ENCODE peak calls at places on chromosomes 1 and 21, in five cellular contexts. S, C, O, A and E are unnamed samples.

GRCh38 chr1:172930142-172930541 is 120.6 kb downstream of the TNFSF18 start:
- DNase-seq in A (no peak), C (no peak), O (no peak), S (no peak), E (no peak)

GRCh38 chr1:101781437-101781836 is 215.3 kb downstream of the OLFM3 start:
- DNase-seq in A (peak; percentile 3), S (no peak), C (peak; percentile 46), O (no peak), E (peak; percentile 7)

GRCh38 chr1:15736035-15736665 is at the start of gene SLC25A34:
- DNase-seq in O (no peak), C (no peak), A (no peak), S (no peak), E (no peak)

GRCh38 chr1:64524614-64525013 is 54.7 kb downstream of the CACHD1 start:
- DNase-seq in A (no peak), O (no peak), S (no peak), C (no peak), E (no peak)

GRCh38 chr1:155379180-155379876 is 58.6 kb downstream of the RUSC1 start:
- DNase-seq in A (peak; percentile 10), S (no peak), C (no peak), O (peak; percentile 37), E (no peak)

GRCh38 chr1:186499571-186499970 is 38.7 kb upstream of the PDC start:
- DNase-seq in S (no peak), O (no peak), C (no peak), A (no peak), E (peak; percentile 48)

GRCh38 chr1:12001249-12001917 is 17.9 kb upstream of the MIIP start:
- DNase-seq in O (peak; percentile 68), S (peak; percentile 77), C (no peak), A (peak; percentile 51), E (peak; percentile 78)

GRCh38 chr1:55703726-55704363 is 488.7 kb upstream of the USP24 start:
- DNase-seq in A (no peak), C (no peak), S (no peak), O (no peak), E (no peak)

GRCh38 chr1:18829671-18830070 is 29.8 kb downstream of the TAS1R2 start:
- DNase-seq in C (no peak), A (no peak), S (no peak), O (no peak), E (no peak)

GRCh38 chr1:154730986-154731489 is 123.1 kb upstream of the ADAR start:
- DNase-seq in C (no peak), A (no peak), O (no peak), S (no peak), E (no peak)

GRCh38 chr1:244653439-244654283 is 735 bp downstream of the DESI2 start:
- DNase-seq in S (no peak), A (no peak), C (peak; percentile 22), O (peak; percentile 28), E (peak; percentile 25)

GRCh38 chr1:47407481-47407880 is 8.6 kb upstream of the FOXE3 start:
- DNase-seq in S (no peak), O (no peak), A (no peak), C (no peak), E (no peak)

GRCh38 chr1:57850572-57850971 is 426.7 kb upstream of the DAB1 start:
- DNase-seq in O (no peak), S (no peak), A (no peak), C (no peak), E (no peak)

GRCh38 chr1:212457740-212458338 is 25.1 kb downstream of the NENF start:
- DNase-seq in C (peak; percentile 60), O (peak; percentile 65), S (peak; percentile 48), A (peak; percentile 61), E (peak; percentile 78)

GRCh38 chr1:51519048-51519856 is at the start of gene EPS15:
- DNase-seq in C (peak; percentile 93), O (peak; percentile 89), S (peak; percentile 72), A (peak; percentile 96), E (peak; percentile 92)

GRCh38 chr1:94903318-94904009 is 23.4 kb downstream of the CNN3 start:
- DNase-seq in C (no peak), O (no peak), S (no peak), A (no peak), E (no peak)

GRCh38 chr1:211944733-211945500 is 90.4 kb downstream of the INTS7 start:
- DNase-seq in C (peak; percentile 78), S (no peak), O (no peak), A (no peak), E (peak; percentile 65)

GRCh38 chr1:114088392-114089299 is 65.0 kb downstream of the SYT6 start:
- DNase-seq in S (no peak), O (no peak), C (no peak), A (peak; percentile 27), E (no peak)

GRCh38 chr1:234694661-234695060 is 84.7 kb upstream of the IRF2BP2 start:
- DNase-seq in C (no peak), A (no peak), O (no peak), S (no peak), E (no peak)

GRCh38 chr21:38525454-38525853 is 27.2 kb upstream of the ERG start:
- DNase-seq in O (no peak), S (no peak), C (no peak), A (no peak), E (no peak)

GRCh38 chr1:11616766-11617165 is 37.5 kb downstream of the FBXO2 start:
- DNase-seq in O (no peak), A (no peak), S (no peak), C (no peak), E (no peak)

GRCh38 chr1:7149080-7149838 is 364.0 kb downstream of the CAMTA1 start:
- DNase-seq in A (no peak), C (peak; percentile 21), O (no peak), S (no peak), E (peak; percentile 40)
- TF ChIP-seq EZH2phosphoT487 in A (no peak), C (no peak), O (no peak), S (no peak), E (no peak)

GRCh38 chr1:227185291-227185690 is 133.0 kb downstream of the CDC42BPA start:
- DNase-seq in A (no peak), S (no peak), C (no peak), O (no peak), E (no peak)
- TF ChIP-seq EZH2phosphoT487 in A (no peak), S (no peak), C (no peak), O (no peak), E (no peak)

GRCh38 chr1:24369801-24370200 is 43.8 kb downstream of the STPG1 start:
- DNase-seq in A (no peak), C (no peak), O (no peak), S (no peak), E (no peak)

GRCh38 chr1:24373710-24374109 is 39.9 kb downstream of the STPG1 start:
- DNase-seq in S (no peak), A (no peak), O (no peak), C (no peak), E (no peak)

GRCh38 chr1:24374891-24375786 is 38.4 kb downstream of the STPG1 start:
- DNase-seq in A (no peak), S (no peak), O (no peak), C (no peak), E (peak; percentile 88)

GRCh38 chr1:24369199-24369598 is 44.4 kb downstream of the STPG1 start:
- DNase-seq in O (no peak), S (no peak), A (no peak), C (no peak), E (no peak)

GRCh38 chr1:24373044-24373443 is 40.5 kb downstream of the STPG1 start:
- DNase-seq in O (peak; percentile 87), S (no peak), A (no peak), C (no peak), E (no peak)
- TF ChIP-seq EZH2phosphoT487 in O (no peak), S (no peak), A (no peak), C (no peak), E (no peak)

DNA sequence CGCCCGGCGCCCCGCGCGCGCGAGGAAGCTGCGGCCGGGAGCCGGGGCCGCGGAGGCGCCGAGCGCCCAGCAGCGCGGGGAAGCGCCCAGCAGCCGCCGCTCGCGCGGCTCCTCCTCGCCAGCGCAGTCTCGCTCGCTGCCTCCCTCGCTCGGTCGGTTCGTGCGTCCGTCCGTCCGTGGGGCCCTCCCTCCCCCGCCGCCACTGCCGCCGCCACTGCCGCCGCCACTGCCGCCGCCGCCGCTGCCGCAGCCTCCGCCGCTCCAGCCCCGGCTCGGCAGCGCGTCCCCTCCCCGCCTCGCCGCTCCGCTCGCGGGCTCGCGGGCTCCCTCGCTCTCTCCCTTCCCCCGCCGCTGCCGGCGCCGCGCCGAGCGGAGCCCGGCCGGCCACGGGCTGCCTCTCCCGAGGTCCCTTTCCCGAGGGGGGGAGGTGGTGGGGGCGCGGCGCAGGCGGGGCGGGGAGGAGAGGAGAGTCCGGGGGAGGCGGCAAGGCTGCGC is at the start of gene KCND3:
- DNase-seq in S (no peak), O (no peak), C (peak; percentile 58), A (peak; percentile 81), E (peak; percentile 77)
- TF ChIP-seq EZH2phosphoT487 in S (no peak), O (no peak), C (no peak), A (no peak), E (peak; percentile 6)

GRCh38 chr1:157202331-157202730 is 64.1 kb upstream of the ETV3 start:
- DNase-seq in S (no peak), A (no peak), O (no peak), C (no peak), E (no peak)
- TF ChIP-seq EZH2phosphoT487 in S (no peak), A (no peak), O (no peak), C (no peak), E (no peak)

DNA sequence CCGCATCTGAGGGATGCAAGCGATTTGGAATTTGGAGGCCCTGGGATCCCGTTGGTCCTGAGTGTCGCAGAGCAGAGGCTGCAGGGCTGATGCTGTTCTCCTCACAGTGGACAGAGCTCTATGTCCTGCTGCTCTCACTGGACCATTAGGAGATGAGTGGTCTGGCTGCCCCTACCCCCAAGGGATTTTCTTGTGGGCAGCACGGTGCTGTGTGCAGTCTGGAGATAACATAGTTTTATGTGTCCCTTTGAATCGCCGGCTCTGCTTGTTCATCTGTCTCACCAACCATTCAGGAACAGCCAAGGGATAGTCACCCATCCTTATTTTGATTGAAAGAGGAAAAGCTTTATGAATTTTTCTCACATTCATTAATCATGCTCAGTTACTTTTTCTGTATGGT is 49.9 kb downstream of the CHRM3 start:
- DNase-seq in S (no peak), O (no peak), A (peak; percentile 60), C (no peak), E (no peak)
- TF ChIP-seq EZH2phosphoT487 in S (no peak), O (no peak), A (no peak), C (no peak), E (no peak)

DNA sequence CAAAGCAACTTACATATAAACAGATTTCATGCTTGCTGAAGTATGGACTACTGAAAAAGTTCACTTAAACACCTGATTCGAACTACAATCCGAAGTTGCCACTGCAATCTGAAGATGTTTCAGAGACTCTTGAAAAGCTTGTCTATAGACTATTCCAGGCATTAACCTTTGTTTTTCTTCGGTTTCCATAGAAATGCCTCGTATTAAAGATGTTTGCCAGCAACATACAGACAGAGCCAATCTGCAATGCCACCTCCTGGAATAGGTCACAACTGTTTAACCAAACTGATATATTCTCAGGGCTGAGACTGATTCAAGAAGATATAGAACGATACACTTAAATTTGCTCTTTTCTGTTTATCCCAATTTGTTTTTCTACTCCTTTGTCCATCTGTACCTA is 28.9 kb upstream of the DMRTB1 start:
- DNase-seq in S (no peak), C (no peak), A (no peak), O (no peak), E (no peak)
- TF ChIP-seq EZH2phosphoT487 in S (no peak), C (no peak), A (no peak), O (no peak), E (no peak)

GRCh38 chr1:171017431-171017830 is 73.3 kb upstream of the FMO3 start:
- DNase-seq in O (no peak), C (no peak), S (no peak), A (no peak), E (peak; percentile 29)
- TF ChIP-seq EZH2phosphoT487 in O (no peak), C (no peak), S (no peak), A (no peak), E (no peak)